ENCODE peak calls at places on chromosome 14, in ten cellular contexts. R, T, Y, W, F, I, Z, C, Q and A are unnamed samples.
A peak's percentile ranks its signal among the peaks of the same experiment; 100 is the strongest.

GRCh38 chr14:99884834-99885648 is 91.8 kb downstream of the EML1 start:
- DNase-seq in Z (peak; percentile 83), C (no peak), W (no peak), Y (no peak), R (peak; percentile 23), Q (peak; percentile 59), I (no peak), F (peak; percentile 50), T (peak; percentile 40), A (peak; percentile 23)

GRCh38 chr14:22502007-22502406 is 87.0 kb downstream of the DAD1 start:
- DNase-seq in C (no peak), F (peak; percentile 52), I (no peak), W (peak; percentile 30), Y (no peak), T (no peak), Q (no peak), Z (no peak), R (no peak), A (no peak)

GRCh38 chr14:55297611-55298323 is 26.5 kb downstream of the FBXO34 start:
- DNase-seq in C (peak; percentile 76), F (no peak), I (peak; percentile 67), Y (peak; percentile 57), Z (peak; percentile 27), Q (no peak), R (no peak), W (peak; percentile 81), T (peak; percentile 52), A (peak; percentile 56)

GRCh38 chr14:71290960-71291466 is 383.8 kb downstream of the PCNX1 start:
- DNase-seq in Z (no peak), W (no peak), T (peak; percentile 80), R (no peak), Q (peak; percentile 93), C (peak; percentile 10), Y (no peak), F (no peak), I (peak; percentile 35), A (no peak)

GRCh38 chr14:33432407-33433023 is 493.8 kb downstream of the NPAS3 start:
- DNase-seq in Z (no peak), T (peak; percentile 9), F (no peak), Y (no peak), C (peak; percentile 32), I (no peak), Q (peak; percentile 42), R (no peak), W (peak; percentile 32), A (peak; percentile 38)

GRCh38 chr14:35470775-35471174 is 63.2 kb upstream of the INSM2 start:
- DNase-seq in Z (peak; percentile 72), F (no peak), Y (no peak), Q (peak; percentile 14), I (no peak), W (no peak), R (no peak), T (no peak), C (no peak), A (no peak)

GRCh38 chr14:100241279-100241678 is 2.3 kb downstream of the YY1 start:
- DNase-seq in F (no peak), R (no peak), Y (no peak), W (no peak), Z (no peak), T (no peak), Q (no peak), C (no peak), I (no peak), A (no peak)

GRCh38 chr14:51211149-51211548 is 28.9 kb upstream of the TMX1 start:
- DNase-seq in Y (no peak), W (no peak), T (no peak), C (no peak), Q (peak; percentile 59), Z (no peak), F (no peak), R (no peak), I (no peak), A (peak; percentile 74)

GRCh38 chr14:75196468-75196867 is 20.1 kb upstream of the TMED10 start:
- DNase-seq in W (no peak), Q (no peak), F (no peak), R (no peak), T (no peak), C (peak; percentile 42), Z (no peak), Y (peak; percentile 52), I (no peak), A (peak; percentile 62)

GRCh38 chr14:100944052-100944451 is 40.5 kb upstream of the RTL1 start:
- DNase-seq in T (peak; percentile 7), Q (no peak), Y (no peak), C (no peak), Z (no peak), W (no peak), F (no peak), R (no peak), I (no peak), A (no peak)

GRCh38 chr14:91980157-91980556 is 32.7 kb upstream of the FBLN5 start:
- DNase-seq in F (no peak), W (no peak), C (no peak), Y (no peak), R (no peak), Q (peak; percentile 97), T (no peak), Z (no peak), I (no peak), A (no peak)

GRCh38 chr14:104985675-104986486 is at the start of gene CLBA1:
- DNase-seq in Q (peak; percentile 86), F (peak; percentile 85), Z (peak; percentile 90), I (peak; percentile 91), C (peak; percentile 91), W (no peak), Y (peak; percentile 72), R (peak; percentile 86), T (peak; percentile 84), A (peak; percentile 92)

GRCh38 chr14:81042431-81042830 is 87.0 kb downstream of the TSHR start:
- DNase-seq in T (no peak), Q (no peak), Y (no peak), F (no peak), C (no peak), I (no peak), Z (no peak), W (no peak), R (no peak), A (no peak)

GRCh38 chr14:33569844-33570716 is 380.8 kb downstream of the EGLN3 start:
- DNase-seq in W (no peak), T (no peak), Q (peak; percentile 82), Z (no peak), I (no peak), R (no peak), C (no peak), F (no peak), Y (no peak), A (no peak)

GRCh38 chr14:87133073-87133815 is 859.7 kb downstream of the GALC start:
- DNase-seq in W (no peak), Y (no peak), Q (peak; percentile 96), R (no peak), T (no peak), C (no peak), Z (no peak), F (peak; percentile 40), I (no peak), A (no peak)

GRCh38 chr14:65993103-65993502 is 493.1 kb upstream of the CCDC196 start:
- DNase-seq in I (no peak), Y (no peak), C (no peak), F (no peak), R (no peak), T (peak; percentile 7), Q (no peak), W (no peak), Z (no peak), A (no peak)

GRCh38 chr14:85233756-85234545 is 296.0 kb upstream of the FLRT2 start:
- DNase-seq in T (no peak), Y (no peak), Z (no peak), R (no peak), W (no peak), C (no peak), I (no peak), F (no peak), Q (peak; percentile 82), A (no peak)

GRCh38 chr14:85235868-85236267 is 294.1 kb upstream of the FLRT2 start:
- DNase-seq in W (no peak), Q (no peak), I (no peak), R (no peak), Y (no peak), T (no peak), F (no peak), C (no peak), Z (no peak), A (no peak)

GRCh38 chr14:85234626-85235025 is 295.3 kb upstream of the FLRT2 start:
- DNase-seq in T (no peak), Y (no peak), R (no peak), W (no peak), F (no peak), Q (no peak), Z (no peak), C (no peak), I (no peak), A (no peak)
- TF ChIP-seq CTCF in T (no peak), Y (no peak), R (no peak), W (no peak), F (no peak), Q (no peak), Z (no peak), C (no peak), I (no peak), A (no peak)

GRCh38 chr14:77025744-77026165 is 2.8 kb downstream of the IRF2BPL start:
- DNase-seq in T (no peak), W (no peak), Y (no peak), I (no peak), F (no peak), C (no peak), Q (no peak), Z (peak; percentile 46), R (no peak), A (peak; percentile 38)
- H3K4me1 ChIP-seq in T (peaks cover 30% of the 10 kb centered on the region), W (peaks cover 21% of the 10 kb centered on the region), Y (peaks cover 65% of the 10 kb centered on the region), I (peaks cover 31% of the 10 kb centered on the region), F (peaks cover 19% of the 10 kb centered on the region), C (peaks cover 71% of the 10 kb centered on the region), Q (peaks cover 12% of the 10 kb centered on the region), Z (peaks cover 40% of the 10 kb centered on the region), R (peaks cover 6% of the 10 kb centered on the region), A (peaks cover 67% of the 10 kb centered on the region)

GRCh38 chr14:30903285-30904124 is 29.1 kb downstream of the COCH start:
- DNase-seq in Z (no peak), W (no peak), R (no peak), I (no peak), F (no peak), Q (no peak), C (no peak), T (no peak), Y (no peak), A (no peak)
- TF ChIP-seq CTCF in Z (no peak), W (no peak), R (no peak), I (no peak), F (no peak), Q (no peak), C (no peak), T (no peak), Y (no peak), A (no peak)

DNA sequence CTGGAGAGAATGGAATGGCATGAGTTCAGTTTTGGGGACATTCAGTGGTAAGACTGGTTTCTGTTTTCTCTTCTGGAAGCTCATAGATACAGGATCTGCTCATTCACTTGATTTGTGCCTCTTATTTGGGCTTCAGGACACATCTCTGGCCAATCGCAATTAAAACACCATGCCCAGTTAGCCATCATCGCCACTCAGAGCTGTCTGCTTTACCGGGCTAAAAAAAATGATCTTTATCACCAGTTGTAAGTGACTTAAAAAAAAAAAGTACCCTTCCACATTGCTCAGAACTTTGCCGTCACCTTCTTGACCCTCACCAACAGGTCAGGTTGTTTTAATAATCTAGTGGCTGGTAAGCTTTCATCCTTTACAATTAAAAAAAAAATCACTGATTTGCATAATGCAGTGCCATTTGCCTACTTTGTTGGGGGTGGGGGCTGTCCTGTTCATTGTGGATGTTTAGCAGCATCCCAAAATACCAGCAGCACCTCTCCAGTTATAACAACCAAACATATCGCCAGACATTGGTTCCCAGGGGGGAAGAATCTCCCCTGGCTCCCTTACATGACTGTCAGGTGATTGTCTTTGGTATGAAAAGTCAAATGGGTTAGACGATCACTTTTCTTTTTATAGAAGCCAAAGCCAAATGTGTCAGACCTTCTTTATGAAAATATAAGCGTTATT is 150.1 kb downstream of the PRKCH start:
- DNase-seq in I (no peak), R (no peak), C (no peak), F (peak; percentile 31), Q (peak; percentile 29), Z (no peak), Y (no peak), T (no peak), W (peak; percentile 24), A (no peak)
- H3K4me1 ChIP-seq in I (peaks cover 12% of the 10 kb centered on the region), R (peaks cover 13% of the 10 kb centered on the region), C (peaks cover 60% of the 10 kb centered on the region), F (peaks cover 15% of the 10 kb centered on the region), Q (peaks cover 34% of the 10 kb centered on the region), Z (peaks cover 50% of the 10 kb centered on the region), Y (peaks cover 100% of the 10 kb centered on the region), T (no peaks in the 10 kb centered on the region), W (peaks cover 21% of the 10 kb centered on the region), A (peaks cover 12% of the 10 kb centered on the region)